ENCODE peak calls at places on chromosomes 13 and 19, in nine cellular contexts. D is neural progenitor cell, V is GM23338, L is OCI-LY7, B is SK-N-SH, Y is hepatocyte, P is MM.1S, M is PC-3, U is HCT116. G is an unnamed sample.

GRCh38 chr19:2500861-2501260 is 24.9 kb downstream of the GADD45B start:
- DNase-seq in D (no peak), V (no peak), L (no peak), B (no peak), Y (no peak), P (no peak), M (no peak), U (no peak), G (no peak)

GRCh38 chr13:99974939-99975561 is 3.5 kb upstream of the ZIC5 start:
- DNase-seq in D (peak), V (peak), L (no peak), B (peak), Y (no peak), P (no peak), M (no peak), U (no peak), G (no peak)

GRCh38 chr19:56114051-56114694 is 6.9 kb downstream of the ZNF787 start:
- DNase-seq in D (no peak), V (no peak), L (no peak), B (no peak), Y (no peak), P (no peak), M (no peak), U (no peak), G (no peak)

GRCh38 chr13:93865235-93865634 is 614.2 kb downstream of the DCT start:
- DNase-seq in D (no peak), V (no peak), L (no peak), B (no peak), Y (no peak), P (no peak), M (no peak), U (no peak), G (no peak)

GRCh38 chr19:53102701-53103140 is 501 bp downstream of the ZNF160 start:
- DNase-seq in D (peak), V (peak), L (peak), B (peak), Y (peak), P (no peak), M (peak), U (no peak), G (peak)

GRCh38 chr13:61466280-61466679 is 50.6 kb upstream of the PCDH20 start:
- DNase-seq in D (peak), V (peak), L (no peak), B (no peak), Y (no peak), P (no peak), M (peak), U (no peak), G (no peak)

GRCh38 chr19:49331616-49332055 is 3.6 kb upstream of the CD37 start:
- DNase-seq in D (peak), V (peak), L (peak), B (peak), Y (peak), P (peak), M (peak), U (peak), G (peak)

GRCh38 chr19:17379221-17379631 is 2.1 kb upstream of the PLVAP start:
- DNase-seq in D (peak), V (peak), L (no peak), B (no peak), Y (no peak), P (no peak), M (no peak), U (no peak), G (no peak)

GRCh38 chr13:80469105-80469840 is 128.3 kb upstream of the SPRY2 start:
- DNase-seq in D (no peak), V (no peak), L (no peak), B (no peak), Y (no peak), P (no peak), M (no peak), U (no peak), G (no peak)

GRCh38 chr19:54458648-54459281 is 4.8 kb downstream of the LENG9 start:
- DNase-seq in D (no peak), V (no peak), L (no peak), B (no peak), Y (peak), P (no peak), M (no peak), U (no peak), G (no peak)

GRCh38 chr13:109366521-109366920 is 419.9 kb downstream of the IRS2 start:
- DNase-seq in D (peak), V (no peak), L (no peak), B (no peak), Y (no peak), P (no peak), M (no peak), U (no peak), G (peak)

GRCh38 chr19:29845576-29846176 is 33.9 kb downstream of the CCNE1 start:
- DNase-seq in D (peak), V (peak), L (peak), B (peak), Y (peak), P (no peak), M (no peak), U (no peak), G (peak)

GRCh38 chr19:7848779-7849457 is 18.9 kb downstream of the EVI5L start:
- DNase-seq in D (no peak), V (no peak), L (no peak), B (no peak), Y (no peak), P (no peak), M (no peak), U (no peak), G (no peak)

GRCh38 chr13:46530084-46530935 is 22.7 kb upstream of the LRCH1 start:
- DNase-seq in D (no peak), V (no peak), L (no peak), B (no peak), Y (no peak), P (no peak), M (peak), U (no peak), G (peak)

GRCh38 chr13:47903836-47904235 is 97.2 kb downstream of the SUCLA2 start:
- DNase-seq in D (no peak), V (no peak), L (no peak), B (no peak), Y (no peak), P (no peak), M (peak), U (no peak), G (peak)

GRCh38 chr13:98490866-98491265 is 86.0 kb downstream of the STK24 start:
- DNase-seq in D (no peak), V (no peak), L (no peak), B (no peak), Y (no peak), P (no peak), M (no peak), U (no peak), G (no peak)

GRCh38 chr13:94369862-94370491 is 109.5 kb downstream of the DCT start:
- DNase-seq in D (no peak), V (no peak), L (no peak), B (no peak), Y (no peak), P (no peak), M (no peak), U (no peak), G (no peak)

GRCh38 chr13:65540064-65540635 is 1690.0 kb downstream of the PCDH9 start:
- DNase-seq in D (no peak), V (no peak), L (no peak), B (no peak), Y (no peak), P (no peak), M (peak), U (no peak), G (no peak)

GRCh38 chr13:100213576-100213975 is 124.7 kb downstream of the PCCA start:
- DNase-seq in D (no peak), V (no peak), L (no peak), B (no peak), Y (no peak), P (no peak), M (no peak), U (no peak), G (no peak)

GRCh38 chr13:73440296-73440895 is 381.6 kb downstream of the KLF5 start:
- DNase-seq in D (peak), V (peak), L (peak), B (no peak), Y (no peak), P (no peak), M (no peak), U (peak), G (peak)

GRCh38 chr19:3528080-3528479 is 10.9 kb upstream of the TEKTIP1 start:
- DNase-seq in D (no peak), V (no peak), L (no peak), B (no peak), Y (no peak), P (no peak), M (no peak), U (no peak), G (no peak)

GRCh38 chr19:18113827-18114226 is 16.2 kb downstream of the MAST3 start:
- DNase-seq in D (no peak), V (no peak), L (no peak), B (no peak), Y (no peak), P (no peak), M (no peak), U (no peak), G (no peak)

GRCh38 chr19:56508282-56508778 is 675 bp downstream of the ZNF471 start:
- DNase-seq in D (no peak), V (no peak), L (no peak), B (no peak), Y (no peak), P (no peak), M (no peak), U (no peak), G (no peak)

GRCh38 chr13:57624565-57625435 is 6.7 kb upstream of the PCDH17 start:
- DNase-seq in D (peak), V (peak), L (peak), B (peak), Y (peak), P (peak), M (peak), U (no peak), G (peak)

GRCh38 chr13:32955881-32956594 is 60.2 kb upstream of the KL start:
- DNase-seq in D (no peak), V (no peak), L (no peak), B (no peak), Y (no peak), P (no peak), M (no peak), U (no peak), G (no peak)

GRCh38 chr19:45016388-45017314 is 15.4 kb downstream of the RELB start:
- DNase-seq in D (peak), V (peak), L (peak), B (peak), Y (peak), P (peak), M (peak), U (peak), G (peak)

GRCh38 chr13:29491248-29491647 is 104.2 kb downstream of the SLC7A1 start:
- DNase-seq in D (no peak), V (no peak), L (no peak), B (no peak), Y (no peak), P (no peak), M (no peak), U (no peak), G (no peak)
- TF ChIP-seq EZH2phosphoT487 in D (no peak), V (no peak), L (no peak), B (no peak), Y (no peak), P (no peak), M (no peak), U (no peak), G (no peak)

GRCh38 chr13:114145722-114146121 is 13.3 kb upstream of the RASA3 start:
- DNase-seq in D (peak), V (no peak), L (no peak), B (no peak), Y (no peak), P (no peak), M (no peak), U (no peak), G (no peak)

GRCh38 chr13:114146173-114146572 is 13.8 kb upstream of the RASA3 start:
- DNase-seq in D (no peak), V (no peak), L (no peak), B (no peak), Y (no peak), P (no peak), M (no peak), U (no peak), G (no peak)

GRCh38 chr13:114145256-114145655 is 12.8 kb upstream of the RASA3 start:
- DNase-seq in D (peak), V (no peak), L (peak), B (peak), Y (no peak), P (no peak), M (no peak), U (no peak), G (no peak)

GRCh38 chr13:114147803-114148520 is 15.5 kb upstream of the RASA3 start:
- DNase-seq in D (no peak), V (no peak), L (no peak), B (peak), Y (no peak), P (no peak), M (no peak), U (no peak), G (no peak)

DNA sequence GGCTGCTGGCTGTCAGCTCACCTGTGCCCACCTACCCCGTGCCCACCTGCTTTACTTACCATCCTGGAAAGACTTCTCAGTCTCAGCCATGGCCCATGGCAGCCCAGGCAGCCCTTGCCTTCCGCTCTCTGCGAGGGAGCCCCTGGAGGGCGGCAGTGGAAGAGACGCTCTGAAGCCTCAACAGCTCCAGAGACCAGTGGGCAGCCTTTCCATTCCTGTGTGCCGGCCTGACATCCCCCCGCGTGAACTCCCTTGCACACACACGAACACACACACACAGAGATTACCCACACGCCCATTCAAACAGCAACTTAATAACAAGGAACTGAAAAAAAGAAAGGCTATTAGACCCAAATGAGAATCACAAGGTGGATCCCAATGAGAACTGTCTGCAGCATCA is 14.2 kb upstream of the RASA3 start:
- DNase-seq in D (peak), V (peak), L (no peak), B (peak), Y (no peak), P (no peak), M (no peak), U (no peak), G (no peak)
- TF ChIP-seq EZH2phosphoT487 in D (no peak), V (no peak), L (no peak), B (no peak), Y (no peak), P (no peak), M (no peak), U (no peak), G (no peak)

GRCh38 chr19:14972676-14973075 is 7.0 kb downstream of the SLC1A6 start:
- DNase-seq in D (no peak), V (no peak), L (no peak), B (peak), Y (no peak), P (no peak), M (no peak), U (no peak), G (no peak)
- TF ChIP-seq EZH2phosphoT487 in D (no peak), V (no peak), L (no peak), B (no peak), Y (no peak), P (no peak), M (no peak), U (no peak), G (no peak)

GRCh38 chr13:76717092-76717491 is 169.1 kb downstream of the KCTD12 start:
- DNase-seq in D (no peak), V (no peak), L (no peak), B (peak), Y (no peak), P (no peak), M (no peak), U (no peak), G (peak)
- TF ChIP-seq EZH2phosphoT487 in D (no peak), V (no peak), L (no peak), B (no peak), Y (no peak), P (no peak), M (no peak), U (no peak), G (no peak)

GRCh38 chr19:5356428-5356827 is 15.8 kb upstream of the PTPRS start:
- DNase-seq in D (peak), V (peak), L (no peak), B (no peak), Y (no peak), P (no peak), M (no peak), U (no peak), G (peak)
- TF ChIP-seq EZH2phosphoT487 in D (no peak), V (no peak), L (no peak), B (no peak), Y (no peak), P (no peak), M (no peak), U (no peak), G (no peak)

DNA sequence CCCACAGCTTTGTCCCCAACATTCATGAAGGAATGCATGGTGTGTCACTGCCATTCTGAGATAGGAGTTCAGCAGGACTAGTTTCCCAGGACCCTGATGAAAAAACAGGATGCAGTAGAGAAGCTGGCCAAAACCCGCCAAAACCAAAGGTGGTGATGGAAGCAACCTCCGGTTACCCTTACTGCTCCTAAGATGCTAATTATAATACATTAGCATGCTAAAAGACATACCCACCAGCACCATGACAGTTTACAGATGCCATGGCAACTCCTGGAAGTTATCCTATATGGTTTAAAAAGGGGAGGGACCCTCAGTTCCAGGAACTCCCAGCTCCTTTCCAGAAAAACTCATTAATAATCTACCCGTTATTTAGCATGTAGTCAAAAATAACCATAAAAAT is 59.9 kb upstream of the KCTD15 start:
- DNase-seq in D (no peak), V (peak), L (no peak), B (no peak), Y (no peak), P (no peak), M (no peak), U (no peak), G (no peak)
- TF ChIP-seq EZH2phosphoT487 in D (no peak), V (no peak), L (no peak), B (no peak), Y (no peak), P (no peak), M (no peak), U (no peak), G (no peak)